ENCODE peak calls at places on chromosomes 11 and 22, in four cellular contexts. Y, N, D and V are unnamed samples.

GRCh38 chr11:3840870-3841425 is at the start of gene RHOG:
- DNase-seq in Y (peak; percentile 92), N (peak; percentile 35), D (no peak), V (peak; percentile 89)

GRCh38 chr22:29820941-29821789 is 16.9 kb downstream of the ASCC2 start:
- DNase-seq in N (peak; percentile 86), Y (peak; percentile 95), D (peak; percentile 82), V (no peak)

GRCh38 chr11:96391698-96392307 is 2.0 kb downstream of the JRKL start:
- DNase-seq in N (no peak), D (no peak), Y (peak; percentile 8), V (no peak)

GRCh38 chr11:103433976-103434375 is 324.8 kb downstream of the DYNC2H1 start:
- DNase-seq in N (no peak), Y (no peak), D (no peak), V (no peak)

GRCh38 chr11:27571151-27571840 is 64.7 kb upstream of the LIN7C start:
- DNase-seq in N (no peak), D (no peak), Y (no peak), V (no peak)

GRCh38 chr11:70371241-70371640 is 27.1 kb upstream of the CTTN start:
- DNase-seq in N (no peak), Y (no peak), D (no peak), V (no peak)

GRCh38 chr11:60991457-60991856 is 20.0 kb downstream of the CD6 start:
- DNase-seq in D (no peak), N (no peak), Y (no peak), V (no peak)

GRCh38 chr11:115330693-115331482 is 173.3 kb downstream of the CADM1 start:
- DNase-seq in D (no peak), Y (no peak), N (no peak), V (no peak)

GRCh38 chr22:23072035-23072910 is 2.0 kb downstream of the GNAZ start:
- DNase-seq in Y (no peak), D (no peak), N (no peak), V (no peak)
- TF ChIP-seq CREB1 in Y (no peak), D (no peak), N (no peak), V (no peak)

GRCh38 chr11:130209128-130209932 is 49.7 kb downstream of the ST14 start:
- DNase-seq in D (no peak), N (no peak), Y (no peak), V (no peak)
- TF ChIP-seq HDAC2 in D (no peak), N (no peak), Y (no peak), V (no peak)

DNA sequence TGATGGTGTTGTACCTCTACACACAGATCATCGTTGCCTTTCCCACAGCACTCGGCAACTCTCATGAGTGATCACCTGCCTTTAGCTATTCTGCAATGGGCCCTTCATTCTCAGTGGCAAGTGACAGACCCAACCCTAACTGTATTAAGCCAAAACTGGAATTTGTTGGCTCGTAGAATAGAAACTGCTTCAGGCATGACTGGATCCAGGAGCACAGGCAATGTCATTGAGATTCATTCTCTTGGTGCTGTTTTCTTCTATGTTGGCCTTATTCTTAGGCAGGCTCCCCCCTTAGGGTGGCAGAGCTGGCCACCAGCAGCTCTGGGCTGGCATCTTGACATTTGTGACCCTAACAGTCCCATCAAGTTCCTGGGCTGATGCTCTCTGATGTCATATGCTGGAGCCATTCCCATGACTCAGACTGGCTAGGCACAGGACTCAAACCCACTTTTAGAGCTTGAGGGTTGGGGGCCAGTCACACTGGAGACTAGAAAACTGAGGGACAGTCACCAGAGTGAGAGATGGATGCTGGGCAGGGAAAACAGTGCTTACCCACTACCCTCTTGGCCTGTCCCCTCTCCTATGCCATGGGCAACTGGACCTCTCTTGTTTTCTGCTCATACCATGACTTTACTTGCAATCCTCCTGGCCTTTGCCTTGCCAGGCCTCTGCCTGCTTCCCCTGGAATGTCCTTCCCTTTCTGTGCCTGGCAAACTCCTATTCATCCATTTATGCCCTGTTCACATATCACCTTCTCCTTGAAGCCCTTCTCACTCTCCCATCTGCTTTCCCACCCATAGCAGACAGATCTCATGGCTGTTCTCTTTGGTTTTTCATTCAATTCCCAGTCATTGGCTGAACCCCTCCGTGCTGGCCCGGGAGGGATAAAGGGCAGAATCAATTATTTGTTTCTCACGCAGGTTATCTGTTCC is 7.1 kb upstream of the CDC42EP2 start:
- DNase-seq in N (no peak), D (no peak), Y (no peak), V (no peak)
- TF ChIP-seq CREB1 in N (no peak), D (no peak), Y (no peak), V (no peak)

GRCh38 chr11:111829185-111829968 is 42.0 kb downstream of the ALG9 start:
- DNase-seq in N (no peak), Y (no peak), D (peak; percentile 19), V (no peak)
- TF ChIP-seq HDAC2 in N (no peak), Y (no peak), D (no peak), V (no peak)